ENCODE peak calls at places on chromosomes 13 and 19, in six cellular contexts. N is aorta; S is activated T-cell treated with anti-CD3 and anti-CD28 coated beads for 48 hours; A is AG09309; D is nucleus accumbens; J is stimulated activated CD4-positive, alpha-beta T cell treated with anti-CD3 and anti-CD28 coated beads, TNF-alpha, amount 100 ng/mL, for 48 hours. E is an unnamed sample.

GRCh38 chr19:58381460-58382220 is 810 bp upstream of the ZNF837 start:
- DNase-seq in N (no peak), S (no peak), J (no peak), D (no peak), A (no peak), E (no peak)

GRCh38 chr19:10001899-10002298 is 8.4 kb downstream of the COL5A3 start:
- DNase-seq in A (no peak), S (no peak), D (no peak), N (no peak), J (no peak), E (no peak)

GRCh38 chr19:44685877-44686276 is 13.1 kb upstream of the CEACAM16 start:
- DNase-seq in J (no peak), N (no peak), S (no peak), D (no peak), A (peak; percentile 7), E (no peak)

GRCh38 chr19:10979950-10980349 is 19.1 kb downstream of the SMARCA4 start:
- DNase-seq in J (no peak), N (no peak), S (no peak), A (no peak), D (peak; percentile 14), E (no peak)

GRCh38 chr19:51317968-51318367 is 6.5 kb downstream of the IGLON5 start:
- DNase-seq in A (no peak), S (no peak), D (no peak), J (no peak), N (no peak), E (no peak)

GRCh38 chr13:110757296-110757695 is 43.8 kb downstream of the ING1 start:
- DNase-seq in A (no peak), D (no peak), S (no peak), N (no peak), J (no peak), E (no peak)

GRCh38 chr19:28960986-28961705 is 251.8 kb downstream of the UQCRFS1 start:
- DNase-seq in S (no peak), A (no peak), J (no peak), N (no peak), D (no peak), E (no peak)

GRCh38 chr19:15294591-15294990 is 37.7 kb downstream of the BRD4 start:
- DNase-seq in D (no peak), N (no peak), A (no peak), S (no peak), J (no peak), E (peak; percentile 14)

GRCh38 chr13:54185785-54186184 is 1157.2 kb downstream of the OLFM4 start:
- DNase-seq in S (no peak), J (no peak), A (no peak), D (no peak), N (no peak), E (no peak)

GRCh38 chr13:30257433-30258099 is 49.8 kb downstream of the KATNAL1 start:
- DNase-seq in N (no peak), J (no peak), A (no peak), D (no peak), S (no peak), E (no peak)

GRCh38 chr19:14700711-14701110 is 10.9 kb downstream of the ZNF333 start:
- DNase-seq in D (no peak), J (no peak), S (no peak), A (no peak), N (no peak), E (no peak)

GRCh38 chr19:2087621-2088100 is 8.5 kb downstream of the MOB3A start:
- DNase-seq in D (no peak), N (no peak), J (no peak), A (no peak), S (no peak), E (no peak)

GRCh38 chr13:112244495-112245177 is 131.5 kb upstream of the SPACA7 start:
- DNase-seq in S (no peak), A (no peak), J (no peak), D (no peak), N (no peak), E (no peak)

GRCh38 chr13:100340865-100341264 is 247.7 kb downstream of the GGACT start:
- DNase-seq in S (no peak), N (no peak), D (no peak), J (no peak), A (no peak), E (no peak)

GRCh38 chr13:95420501-95420900 is 119.2 kb upstream of the ABCC4 start:
- DNase-seq in D (no peak), N (no peak), A (no peak), J (no peak), S (no peak), E (no peak)

GRCh38 chr19:6414033-6414643 is 10.5 kb downstream of the KHSRP start:
- DNase-seq in N (no peak), A (no peak), D (no peak), J (no peak), S (no peak), E (no peak)